ENCODE peak calls at places on chromosomes 2 and 18, in nine cellular contexts. P is A673, D is endodermal cell, V is PC-9, S is pancreas, G is spleen, I is tibial artery, X is lower lobe of right lung, Q is upper lobe of right lung. B is an unnamed sample.

GRCh38 chr2:1755436-1756191 is 11.3 kb upstream of the PXDN start:
- DNase-seq in S (no peak), I (no peak), X (no peak), V (no peak), G (peak; percentile 55), D (no peak), P (no peak), Q (no peak), B (peak; percentile 96)

GRCh38 chr18:55351220-55351619 is 236.8 kb downstream of the TCF4 start:
- DNase-seq in G (no peak), X (no peak), Q (no peak), I (no peak), P (no peak), D (no peak), S (no peak), V (no peak), B (no peak)

GRCh38 chr2:46885376-46885775 is 30.2 kb downstream of the MCFD2 start:
- DNase-seq in P (no peak), I (no peak), D (no peak), X (no peak), G (no peak), Q (no peak), V (no peak), S (no peak), B (no peak)

GRCh38 chr2:170396799-170397459 is 219.0 kb downstream of the MYO3B start:
- DNase-seq in Q (no peak), I (no peak), S (no peak), P (peak; percentile 32), V (no peak), G (no peak), X (no peak), D (no peak), B (no peak)

GRCh38 chr18:22199005-22199404 is 29.6 kb downstream of the GATA6 start:
- DNase-seq in V (no peak), D (no peak), Q (no peak), X (no peak), I (no peak), S (no peak), G (no peak), P (no peak), B (no peak)

GRCh38 chr2:20211860-20212458 is 13.0 kb downstream of the SDC1 start:
- DNase-seq in I (no peak), S (no peak), G (no peak), P (no peak), Q (no peak), D (no peak), X (no peak), V (no peak), B (no peak)

GRCh38 chr2:63699549-63699839 is 110.7 kb downstream of the MDH1 start:
- DNase-seq in D (no peak), Q (no peak), P (no peak), G (no peak), I (no peak), V (no peak), S (no peak), X (no peak), B (no peak)

GRCh38 chr2:47080888-47081301 is 74.2 kb downstream of the STPG4 start:
- DNase-seq in Q (no peak), P (no peak), X (no peak), V (no peak), I (no peak), G (peak; percentile 59), S (no peak), D (peak; percentile 35), B (no peak)

GRCh38 chr18:24027156-24027555 is 12.6 kb downstream of the TTC39C start:
- DNase-seq in Q (no peak), I (peak; percentile 52), G (no peak), S (peak; percentile 19), X (no peak), V (peak; percentile 21), D (no peak), P (peak; percentile 91), B (no peak)

GRCh38 chr2:62101886-62102285 is 94.0 kb upstream of the B3GNT2 start:
- DNase-seq in G (no peak), I (no peak), X (no peak), P (no peak), S (no peak), V (no peak), Q (no peak), D (no peak), B (no peak)

GRCh38 chr2:107160831-107161230 is 274.9 kb upstream of the ST6GAL2 start:
- DNase-seq in Q (no peak), V (no peak), I (no peak), S (no peak), D (no peak), G (no peak), P (no peak), X (no peak), B (no peak)

GRCh38 chr18:70450658-70451253 is 161.9 kb downstream of the SOCS6 start:
- DNase-seq in Q (no peak), X (no peak), D (no peak), G (no peak), V (no peak), S (no peak), P (peak; percentile 48), I (no peak), B (peak; percentile 43)

GRCh38 chr2:109679627-109680026 is 65.5 kb downstream of the SOWAHC start:
- DNase-seq in P (no peak), V (no peak), D (no peak), I (no peak), X (no peak), G (no peak), Q (no peak), S (no peak), B (no peak)

GRCh38 chr2:224870341-224870740 is 154.2 kb upstream of the CCDC195 start:
- DNase-seq in Q (no peak), D (no peak), X (no peak), V (no peak), G (no peak), I (no peak), P (no peak), S (no peak), B (no peak)

GRCh38 chr2:27798948-27799645 is 27.6 kb downstream of the MRPL33 start:
- DNase-seq in S (no peak), D (peak; percentile 80), P (peak; percentile 92), Q (no peak), G (no peak), X (peak; percentile 54), V (peak; percentile 89), I (peak; percentile 58), B (peak; percentile 100)

GRCh38 chr2:84301717-84302116 is 157.4 kb downstream of the SUCLG1 start:
- DNase-seq in V (no peak), D (no peak), X (no peak), Q (no peak), G (no peak), S (no peak), I (no peak), P (no peak), B (no peak)

GRCh38 chr2:44769349-44770005 is 172.0 kb upstream of the SIX3 start:
- DNase-seq in V (no peak), S (no peak), G (no peak), I (no peak), D (no peak), Q (no peak), X (no peak), P (peak; percentile 30), B (no peak)

GRCh38 chr2:121925466-121925865 is 170.0 kb downstream of the TSN start:
- DNase-seq in D (no peak), Q (no peak), P (no peak), I (no peak), S (no peak), V (no peak), G (no peak), X (no peak), B (no peak)

GRCh38 chr2:191892391-191892790 is 45.5 kb upstream of the CAVIN2 start:
- DNase-seq in G (no peak), Q (no peak), X (no peak), V (no peak), I (no peak), S (no peak), P (no peak), D (no peak), B (no peak)

GRCh38 chr18:58364867-58365533 is 263.9 kb downstream of the ALPK2 start:
- DNase-seq in P (no peak), I (no peak), D (peak; percentile 49), V (no peak), S (no peak), Q (no peak), G (no peak), X (no peak), B (no peak)
- TF ChIP-seq CTCF in P (no peak), I (no peak), D (peak; percentile 49), V (no peak), S (no peak), Q (no peak), G (no peak), X (no peak), B (no peak)

GRCh38 chr2:119366161-119366648 is 429 bp downstream of the C2orf76 start:
- DNase-seq in I (no peak), X (no peak), Q (no peak), P (no peak), S (no peak), V (no peak), G (no peak), D (no peak), B (peak; percentile 32)
- H3K4me1 ChIP-seq in I (no peaks in the 10 kb centered on the region), X (peaks cover 42% of the 10 kb centered on the region), Q (peaks cover 33% of the 10 kb centered on the region), P (peaks cover 11% of the 10 kb centered on the region), S (peaks cover 7% of the 10 kb centered on the region), V (peaks cover 27% of the 10 kb centered on the region), G (peaks cover 36% of the 10 kb centered on the region), D (peaks cover 4% of the 10 kb centered on the region), B (peaks cover 5% of the 10 kb centered on the region)

GRCh38 chr2:186544255-186544675 is 45.6 kb upstream of the ITGAV start:
- DNase-seq in G (no peak), Q (no peak), V (peak; percentile 17), X (no peak), S (no peak), P (peak; percentile 94), D (no peak), I (no peak), B (peak; percentile 28)

GRCh38 chr2:186546842-186547241 is 43.0 kb upstream of the ITGAV start:
- DNase-seq in Q (no peak), S (no peak), X (no peak), I (no peak), P (no peak), D (no peak), V (no peak), G (no peak), B (peak; percentile 52)

GRCh38 chr2:186542002-186542401 is 47.9 kb upstream of the ITGAV start:
- DNase-seq in V (no peak), I (no peak), D (no peak), G (no peak), Q (no peak), X (no peak), S (no peak), P (no peak), B (no peak)

GRCh38 chr2:186540971-186541370 is 48.9 kb upstream of the ITGAV start:
- DNase-seq in I (no peak), G (no peak), X (no peak), D (no peak), S (no peak), V (no peak), Q (no peak), P (peak; percentile 46), B (no peak)

GRCh38 chr2:186543561-186544131 is 46.2 kb upstream of the ITGAV start:
- DNase-seq in D (peak; percentile 49), I (no peak), G (no peak), S (no peak), V (no peak), Q (no peak), P (peak; percentile 73), X (no peak), B (peak; percentile 72)
- H3K4me3 ChIP-seq in D (no peak overlapping the region), I (no peak overlapping the region), G (no peak overlapping the region), S (no peak overlapping the region), V (peak overlapping the region; percentile 30), Q (no peak overlapping the region), P (no peak overlapping the region), X (no peak overlapping the region), B (no peak overlapping the region)

GRCh38 chr2:200445284-200445683 is 64.6 kb downstream of the KCTD18 start:
- DNase-seq in V (no peak), Q (no peak), P (no peak), D (no peak), S (no peak), G (no peak), X (no peak), I (no peak), B (no peak)
- TF ChIP-seq CTCF in V (no peak), Q (no peak), P (no peak), D (no peak), S (no peak), G (no peak), X (no peak), I (no peak), B (no peak)

B was measured in cardiac muscle cell.